ENCODE peak calls at places on chromosomes 6 and 20, in five cellular contexts. G is anterior cingulate cortex; R is stimulated activated CD4-positive, alpha-beta T cell treated with anti-CD3 and anti-CD28 coated beads, TNF-alpha, amount 100 ng/mL, for 1 hour; E is activated naive CD4-positive, alpha-beta T cell treated with anti-CD3 and anti-CD28 coated beads, Interleukin-2, amount 10 ng/mL, durations not matched to agents 7 days and 5 days; H is brain microvascular endothelial cell. A is an unnamed sample.

GRCh38 chr6:136553166-136553787 is 3.1 kb upstream of the MAP7 start:
- DNase-seq in G (no peak), R (no peak), E (no peak), H (no peak), A (no peak)

GRCh38 chr6:108145639-108146038 is 20.2 kb upstream of the NR2E1 start:
- DNase-seq in G (no peak), R (no peak), E (no peak), H (no peak), A (no peak)

GRCh38 chr20:1446536-1446935 is 20.1 kb downstream of the NSFL1C start:
- DNase-seq in G (no peak), R (no peak), E (no peak), H (no peak), A (no peak)

GRCh38 chr6:143449731-143450452 is 603 bp downstream of the ADAT2 start:
- DNase-seq in G (no peak), R (peak; percentile 0), E (peak; percentile 28), H (peak; percentile 45), A (peak; percentile 13)

GRCh38 chr6:169752074-169752623 is 727 bp downstream of the ERMARD start:
- DNase-seq in G (no peak), R (peak; percentile 3), E (no peak), H (no peak), A (no peak)

GRCh38 chr20:46229478-46229877 is 78.8 kb downstream of the CDH22 start:
- DNase-seq in G (no peak), R (no peak), E (no peak), H (no peak), A (no peak)

GRCh38 chr20:24465730-24466129 is 3.7 kb upstream of the SYNDIG1 start:
- DNase-seq in G (peak; percentile 55), R (no peak), E (no peak), H (no peak), A (no peak)

GRCh38 chr6:23174781-23175361 is 605.5 kb downstream of the HDGFL1 start:
- DNase-seq in G (no peak), R (no peak), E (no peak), H (peak; percentile 91), A (no peak)

GRCh38 chr6:16494781-16495180 is 256.4 kb downstream of the GMPR start:
- DNase-seq in G (no peak), R (no peak), E (no peak), H (no peak), A (no peak)

GRCh38 chr6:137145421-137145820 is 28.0 kb downstream of the IL22RA2 start:
- DNase-seq in G (no peak), R (no peak), E (no peak), H (no peak), A (no peak)

GRCh38 chr20:16001286-16001685 is 572.0 kb downstream of the KIF16B start:
- DNase-seq in G (no peak), R (no peak), E (no peak), H (no peak), A (no peak)

A was measured in T-helper 22 cell.